ENCODE peak calls at places on chromosomes 7 and 10, in six cellular contexts. One of them, this sample, is unnamed.

GRCh38 chr7:121076350-121077164 is 88.0 kb downstream of the CPED1 start:
- DNase-seq in astrocyte of the spinal cord: peak; percentile 82
- DNase-seq in cardiac muscle cell: no peak
- DNase-seq in GM23338: no peak
- DNase-seq in endothelial cell: no peak
- DNase-seq in suprapubic skin: no peak
- DNase-seq in this sample: peak; percentile 94

GRCh38 chr7:82050792-82051191 is 280.9 kb upstream of the HGF start:
- DNase-seq in GM23338: no peak
- DNase-seq in astrocyte of the spinal cord: peak; percentile 66
- DNase-seq in suprapubic skin: no peak
- DNase-seq in endothelial cell: no peak
- DNase-seq in cardiac muscle cell: peak; percentile 23
- DNase-seq in this sample: peak; percentile 72

GRCh38 chr7:83159731-83160130 is 3.0 kb downstream of the PCLO start:
- DNase-seq in GM23338: no peak
- DNase-seq in suprapubic skin: no peak
- DNase-seq in endothelial cell: no peak
- DNase-seq in astrocyte of the spinal cord: no peak
- DNase-seq in cardiac muscle cell: no peak
- DNase-seq in this sample: no peak

GRCh38 chr7:150784954-150785353 is 15.2 kb downstream of the TMEM176B start:
- DNase-seq in endothelial cell: no peak
- DNase-seq in suprapubic skin: no peak
- DNase-seq in cardiac muscle cell: no peak
- DNase-seq in GM23338: no peak
- DNase-seq in astrocyte of the spinal cord: no peak
- DNase-seq in this sample: no peak

GRCh38 chr7:108146070-108146842 is 16.1 kb upstream of the LAMB4 start:
- DNase-seq in cardiac muscle cell: peak; percentile 80
- DNase-seq in GM23338: peak; percentile 91
- DNase-seq in endothelial cell: peak; percentile 74
- DNase-seq in suprapubic skin: no peak
- DNase-seq in astrocyte of the spinal cord: peak; percentile 89
- DNase-seq in this sample: peak; percentile 95

GRCh38 chr7:129225206-129225930 is 538 bp downstream of the AHCYL2 start:
- DNase-seq in astrocyte of the spinal cord: peak; percentile 44
- DNase-seq in endothelial cell: peak; percentile 61
- DNase-seq in cardiac muscle cell: peak; percentile 74
- DNase-seq in GM23338: peak; percentile 76
- DNase-seq in suprapubic skin: no peak
- DNase-seq in this sample: peak; percentile 45

GRCh38 chr7:150379590-150380379 is 655 bp downstream of the ZNF775 start:
- DNase-seq in suprapubic skin: no peak
- DNase-seq in cardiac muscle cell: no peak
- DNase-seq in GM23338: no peak
- DNase-seq in endothelial cell: peak; percentile 39
- DNase-seq in astrocyte of the spinal cord: no peak
- DNase-seq in this sample: no peak

GRCh38 chr10:117004627-117005453 is at the start of gene SHTN1:
- DNase-seq in GM23338: peak; percentile 72
- DNase-seq in astrocyte of the spinal cord: peak; percentile 54
- DNase-seq in suprapubic skin: peak; percentile 84
- DNase-seq in cardiac muscle cell: peak; percentile 64
- DNase-seq in endothelial cell: peak; percentile 50
- DNase-seq in this sample: peak; percentile 54

GRCh38 chr10:60089095-60089494 is 182.7 kb upstream of the CCDC6 start:
- DNase-seq in cardiac muscle cell: no peak
- DNase-seq in astrocyte of the spinal cord: peak; percentile 26
- DNase-seq in endothelial cell: no peak
- DNase-seq in suprapubic skin: no peak
- DNase-seq in GM23338: no peak
- DNase-seq in this sample: no peak

GRCh38 chr7:31251441-31251840 is 89.1 kb downstream of the NEUROD6 start:
- DNase-seq in endothelial cell: no peak
- DNase-seq in GM23338: peak; percentile 56
- DNase-seq in suprapubic skin: no peak
- DNase-seq in cardiac muscle cell: no peak
- DNase-seq in astrocyte of the spinal cord: no peak
- DNase-seq in this sample: no peak

GRCh38 chr7:134513169-134513752 is 14.1 kb upstream of the AKR1B10 start:
- DNase-seq in GM23338: peak; percentile 83
- DNase-seq in cardiac muscle cell: peak; percentile 73
- DNase-seq in suprapubic skin: no peak
- DNase-seq in endothelial cell: peak; percentile 58
- DNase-seq in astrocyte of the spinal cord: peak; percentile 49
- DNase-seq in this sample: peak; percentile 71

GRCh38 chr7:44798649-44799275 is 2.3 kb downstream of the PPIA start:
- DNase-seq in suprapubic skin: no peak
- DNase-seq in GM23338: no peak
- DNase-seq in endothelial cell: no peak
- DNase-seq in cardiac muscle cell: no peak
- DNase-seq in astrocyte of the spinal cord: no peak
- DNase-seq in this sample: peak; percentile 24

GRCh38 chr7:45400680-45401079 is 173.5 kb upstream of the ADCY1 start:
- DNase-seq in endothelial cell: no peak
- DNase-seq in astrocyte of the spinal cord: no peak
- DNase-seq in GM23338: no peak
- DNase-seq in cardiac muscle cell: no peak
- DNase-seq in suprapubic skin: no peak
- DNase-seq in this sample: no peak

GRCh38 chr7:102044984-102045673 is 227.7 kb downstream of the CUX1 start:
- DNase-seq in cardiac muscle cell: no peak
- DNase-seq in suprapubic skin: no peak
- DNase-seq in GM23338: no peak
- DNase-seq in endothelial cell: no peak
- DNase-seq in astrocyte of the spinal cord: peak; percentile 96
- DNase-seq in this sample: peak; percentile 84

GRCh38 chr10:59127991-59128390 is 48.5 kb upstream of the PHYHIPL start:
- DNase-seq in GM23338: no peak
- DNase-seq in suprapubic skin: no peak
- DNase-seq in endothelial cell: no peak
- DNase-seq in astrocyte of the spinal cord: no peak
- DNase-seq in cardiac muscle cell: no peak
- DNase-seq in this sample: no peak

GRCh38 chr7:98733036-98733435 is 116.0 kb downstream of the NPTX2 start:
- DNase-seq in astrocyte of the spinal cord: no peak
- DNase-seq in suprapubic skin: no peak
- DNase-seq in endothelial cell: peak; percentile 46
- DNase-seq in GM23338: peak; percentile 93
- DNase-seq in cardiac muscle cell: no peak
- DNase-seq in this sample: peak; percentile 13

GRCh38 chr10:48940372-48940771 is 732 bp upstream of the LRRC18 start:
- DNase-seq in suprapubic skin: peak; percentile 54
- DNase-seq in GM23338: no peak
- DNase-seq in endothelial cell: no peak
- DNase-seq in cardiac muscle cell: no peak
- DNase-seq in astrocyte of the spinal cord: no peak
- DNase-seq in this sample: no peak

GRCh38 chr10:98624963-98625362 is 178.2 kb upstream of the HPS1 start:
- DNase-seq in cardiac muscle cell: no peak
- DNase-seq in endothelial cell: no peak
- DNase-seq in GM23338: no peak
- DNase-seq in suprapubic skin: no peak
- DNase-seq in astrocyte of the spinal cord: no peak
- DNase-seq in this sample: no peak

GRCh38 chr7:93016085-93016471 is 101.7 kb downstream of the SAMD9 start:
- DNase-seq in endothelial cell: no peak
- DNase-seq in cardiac muscle cell: no peak
- DNase-seq in suprapubic skin: no peak
- DNase-seq in GM23338: no peak
- DNase-seq in astrocyte of the spinal cord: peak; percentile 41
- DNase-seq in this sample: peak; percentile 54

GRCh38 chr10:48818861-48819490 is 120.7 kb downstream of the LRRC18 start:
- DNase-seq in cardiac muscle cell: no peak
- DNase-seq in suprapubic skin: no peak
- DNase-seq in GM23338: no peak
- DNase-seq in endothelial cell: no peak
- DNase-seq in astrocyte of the spinal cord: no peak
- DNase-seq in this sample: no peak

GRCh38 chr7:6260291-6261183 is 11.9 kb downstream of the CYTH3 start:
- DNase-seq in GM23338: no peak
- DNase-seq in cardiac muscle cell: no peak
- DNase-seq in endothelial cell: no peak
- DNase-seq in suprapubic skin: no peak
- DNase-seq in astrocyte of the spinal cord: peak; percentile 81
- DNase-seq in this sample: peak; percentile 74

GRCh38 chr7:71705217-71705616 is 573.3 kb downstream of the GALNT17 start:
- DNase-seq in astrocyte of the spinal cord: no peak
- DNase-seq in endothelial cell: no peak
- DNase-seq in suprapubic skin: no peak
- DNase-seq in cardiac muscle cell: no peak
- DNase-seq in GM23338: no peak
- DNase-seq in this sample: no peak

GRCh38 chr10:32943854-32944661 is 14.0 kb downstream of the ITGB1 start:
- DNase-seq in suprapubic skin: no peak
- DNase-seq in GM23338: peak; percentile 64
- DNase-seq in endothelial cell: no peak
- DNase-seq in cardiac muscle cell: no peak
- DNase-seq in astrocyte of the spinal cord: no peak
- DNase-seq in this sample: no peak

GRCh38 chr7:98613601-98614425 is 3.3 kb upstream of the NPTX2 start:
- DNase-seq in astrocyte of the spinal cord: peak; percentile 40
- DNase-seq in suprapubic skin: no peak
- DNase-seq in cardiac muscle cell: peak; percentile 76
- DNase-seq in endothelial cell: peak; percentile 50
- DNase-seq in GM23338: peak; percentile 83
- DNase-seq in this sample: peak; percentile 28

GRCh38 chr7:19969859-19970493 is 196.6 kb upstream of the TMEM196 start:
- DNase-seq in astrocyte of the spinal cord: peak; percentile 24
- DNase-seq in suprapubic skin: no peak
- DNase-seq in cardiac muscle cell: no peak
- DNase-seq in endothelial cell: no peak
- DNase-seq in GM23338: no peak
- DNase-seq in this sample: peak; percentile 39

GRCh38 chr7:19491821-19492452 is 216.9 kb downstream of the POLR1F start:
- DNase-seq in suprapubic skin: no peak
- DNase-seq in astrocyte of the spinal cord: peak; percentile 47
- DNase-seq in GM23338: peak; percentile 61
- DNase-seq in endothelial cell: no peak
- DNase-seq in cardiac muscle cell: peak; percentile 11
- DNase-seq in this sample: peak; percentile 83

GRCh38 chr10:27771231-27771630 is 25.6 kb upstream of the MKX start:
- DNase-seq in astrocyte of the spinal cord: no peak
- DNase-seq in cardiac muscle cell: no peak
- DNase-seq in suprapubic skin: no peak
- DNase-seq in GM23338: no peak
- DNase-seq in endothelial cell: no peak
- DNase-seq in this sample: no peak

GRCh38 chr7:157551325-157552070 is 214.7 kb downstream of the DNAJB6 start:
- DNase-seq in astrocyte of the spinal cord: no peak
- DNase-seq in endothelial cell: no peak
- DNase-seq in GM23338: no peak
- DNase-seq in suprapubic skin: peak; percentile 47
- DNase-seq in cardiac muscle cell: no peak
- DNase-seq in this sample: no peak

GRCh38 chr7:68722044-68722443 is 876.2 kb upstream of the AUTS2 start:
- DNase-seq in endothelial cell: no peak
- DNase-seq in cardiac muscle cell: no peak
- DNase-seq in GM23338: no peak
- DNase-seq in astrocyte of the spinal cord: no peak
- DNase-seq in suprapubic skin: no peak
- DNase-seq in this sample: no peak

GRCh38 chr10:97256356-97256755 is 36.1 kb downstream of the ARHGAP19 start:
- DNase-seq in GM23338: no peak
- DNase-seq in cardiac muscle cell: no peak
- DNase-seq in suprapubic skin: no peak
- DNase-seq in astrocyte of the spinal cord: no peak
- DNase-seq in endothelial cell: no peak
- DNase-seq in this sample: no peak
- TF ChIP-seq CTCF in GM23338: no peak
- TF ChIP-seq CTCF in cardiac muscle cell: no peak
- TF ChIP-seq CTCF in suprapubic skin: no peak
- TF ChIP-seq CTCF in astrocyte of the spinal cord: no peak
- TF ChIP-seq CTCF in endothelial cell: no peak
- TF ChIP-seq CTCF in this sample: no peak

DNA sequence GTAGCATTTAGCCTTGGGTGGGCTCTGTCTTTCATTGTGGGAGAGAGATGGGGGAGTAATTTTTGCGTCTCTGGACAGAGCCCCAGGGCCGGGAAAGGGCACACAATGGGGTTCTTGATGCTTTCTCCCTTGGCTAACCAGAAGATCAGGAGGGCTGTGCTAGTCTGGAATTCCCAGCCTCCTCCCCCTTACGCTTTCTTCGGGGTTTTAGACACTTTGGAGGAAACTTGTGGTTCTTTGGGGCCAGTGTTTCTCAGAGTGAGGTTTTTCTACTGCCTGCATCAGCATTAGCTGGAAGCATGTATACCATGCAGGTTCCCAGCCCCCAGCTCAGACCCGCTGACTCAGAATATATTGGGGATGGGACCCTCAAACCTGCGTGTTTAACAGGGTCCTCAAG is 7.0 kb downstream of the NEURL1 start:
- DNase-seq in astrocyte of the spinal cord: no peak
- DNase-seq in endothelial cell: no peak
- DNase-seq in cardiac muscle cell: no peak
- DNase-seq in suprapubic skin: no peak
- DNase-seq in GM23338: no peak
- DNase-seq in this sample: no peak
- TF ChIP-seq CTCF in astrocyte of the spinal cord: no peak
- TF ChIP-seq CTCF in endothelial cell: no peak
- TF ChIP-seq CTCF in cardiac muscle cell: no peak
- TF ChIP-seq CTCF in suprapubic skin: no peak
- TF ChIP-seq CTCF in GM23338: no peak
- TF ChIP-seq CTCF in this sample: no peak

DNA sequence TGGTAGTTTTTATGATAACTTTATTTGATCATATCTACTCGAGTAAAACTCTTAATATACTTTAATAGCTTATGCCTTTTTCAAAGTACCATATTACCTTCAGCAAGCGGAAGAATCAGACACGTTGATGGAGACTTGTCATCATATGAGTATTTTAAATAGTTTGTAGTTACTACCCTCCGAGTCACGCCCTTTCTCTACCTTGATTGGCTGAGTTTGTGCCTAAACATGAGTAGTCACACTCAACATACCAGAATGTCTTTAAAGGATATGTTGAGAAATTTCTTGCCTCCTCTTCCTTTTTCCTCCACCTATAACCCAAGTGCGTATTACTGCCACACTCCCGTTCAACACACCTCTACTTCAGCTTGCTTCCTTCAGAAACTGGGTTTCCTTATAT is 150.6 kb downstream of the DKK1 start:
- DNase-seq in suprapubic skin: no peak
- DNase-seq in endothelial cell: no peak
- DNase-seq in cardiac muscle cell: no peak
- DNase-seq in GM23338: no peak
- DNase-seq in astrocyte of the spinal cord: no peak
- DNase-seq in this sample: no peak
- TF ChIP-seq CTCF in suprapubic skin: no peak
- TF ChIP-seq CTCF in endothelial cell: no peak
- TF ChIP-seq CTCF in cardiac muscle cell: no peak
- TF ChIP-seq CTCF in GM23338: no peak
- TF ChIP-seq CTCF in astrocyte of the spinal cord: no peak
- TF ChIP-seq CTCF in this sample: no peak

DNA sequence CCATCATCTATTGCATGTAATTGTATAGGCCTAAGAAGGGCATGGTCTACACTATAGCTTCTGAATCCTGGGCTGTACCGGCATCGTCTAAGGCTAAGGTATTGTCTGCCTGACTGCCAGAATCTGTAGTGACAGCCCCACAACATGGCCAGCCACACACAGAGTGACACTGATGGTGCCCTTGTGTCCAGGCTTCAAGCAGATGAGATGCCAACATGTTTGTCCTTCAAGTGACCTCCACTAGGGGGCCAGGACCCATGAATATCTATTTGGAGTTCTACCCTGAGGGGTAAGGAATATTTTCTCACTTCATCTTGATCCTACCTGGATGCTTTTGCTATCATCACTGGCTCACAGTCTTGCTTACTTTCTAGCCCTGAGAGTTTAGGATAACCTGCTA is 1.5 kb downstream of the CYP3A7 start:
- DNase-seq in cardiac muscle cell: no peak
- DNase-seq in endothelial cell: peak; percentile 5
- DNase-seq in suprapubic skin: no peak
- DNase-seq in astrocyte of the spinal cord: no peak
- DNase-seq in GM23338: peak; percentile 62
- DNase-seq in this sample: peak; percentile 10
- TF ChIP-seq CTCF in cardiac muscle cell: peak; percentile 22
- TF ChIP-seq CTCF in endothelial cell: peak; percentile 53
- TF ChIP-seq CTCF in suprapubic skin: no peak
- TF ChIP-seq CTCF in astrocyte of the spinal cord: peak; percentile 29
- TF ChIP-seq CTCF in GM23338: peak; percentile 57
- TF ChIP-seq CTCF in this sample: peak; percentile 34